ENCODE peak calls at places on chromosomes 1 and 21, in ten cellular contexts. One of them, this sample, is unnamed.

GRCh38 chr1:116628448-116628847 is 39.1 kb downstream of the IGSF3 start:
- DNase-seq in CD4-positive, alpha-beta T cell: no peak
- DNase-seq in BE2C: no peak
- DNase-seq in GM13977: peak
- DNase-seq in nephron progenitor cell: no peak
- DNase-seq in WTC11: no peak
- DNase-seq in BJ: no peak
- DNase-seq in tibial nerve: no peak
- DNase-seq in CD8-positive, alpha-beta T cell: no peak
- DNase-seq in thoracic aorta: no peak
- DNase-seq in this sample: peak

GRCh38 chr1:47568763-47569162 is 130.9 kb downstream of the FOXD2 start:
- DNase-seq in CD4-positive, alpha-beta T cell: no peak
- DNase-seq in BE2C: no peak
- DNase-seq in GM13977: no peak
- DNase-seq in nephron progenitor cell: no peak
- DNase-seq in WTC11: no peak
- DNase-seq in BJ: no peak
- DNase-seq in tibial nerve: peak
- DNase-seq in CD8-positive, alpha-beta T cell: no peak
- DNase-seq in thoracic aorta: no peak
- DNase-seq in this sample: no peak

GRCh38 chr1:197399691-197400521 is 131.9 kb downstream of the CRB1 start:
- DNase-seq in CD4-positive, alpha-beta T cell: peak
- DNase-seq in BE2C: peak
- DNase-seq in GM13977: peak
- DNase-seq in nephron progenitor cell: peak
- DNase-seq in WTC11: peak
- DNase-seq in BJ: no peak
- DNase-seq in tibial nerve: no peak
- DNase-seq in CD8-positive, alpha-beta T cell: no peak
- DNase-seq in thoracic aorta: no peak
- DNase-seq in this sample: peak

GRCh38 chr21:35476616-35477395 is 427.7 kb upstream of the RUNX1 start:
- DNase-seq in CD4-positive, alpha-beta T cell: no peak
- DNase-seq in BE2C: no peak
- DNase-seq in GM13977: no peak
- DNase-seq in nephron progenitor cell: no peak
- DNase-seq in WTC11: no peak
- DNase-seq in BJ: no peak
- DNase-seq in tibial nerve: no peak
- DNase-seq in CD8-positive, alpha-beta T cell: no peak
- DNase-seq in thoracic aorta: no peak
- DNase-seq in this sample: no peak

GRCh38 chr1:81513796-81514354 is 286.9 kb upstream of the ADGRL2 start:
- DNase-seq in CD4-positive, alpha-beta T cell: no peak
- DNase-seq in BE2C: no peak
- DNase-seq in GM13977: no peak
- DNase-seq in nephron progenitor cell: no peak
- DNase-seq in WTC11: no peak
- DNase-seq in BJ: no peak
- DNase-seq in tibial nerve: no peak
- DNase-seq in CD8-positive, alpha-beta T cell: no peak
- DNase-seq in thoracic aorta: no peak
- DNase-seq in this sample: no peak

GRCh38 chr1:233253231-233254038 is 42.1 kb downstream of the PCNX2 start:
- DNase-seq in CD4-positive, alpha-beta T cell: no peak
- DNase-seq in BE2C: no peak
- DNase-seq in GM13977: no peak
- DNase-seq in nephron progenitor cell: no peak
- DNase-seq in WTC11: no peak
- DNase-seq in BJ: no peak
- DNase-seq in tibial nerve: no peak
- DNase-seq in CD8-positive, alpha-beta T cell: no peak
- DNase-seq in thoracic aorta: no peak
- DNase-seq in this sample: no peak

GRCh38 chr1:208885046-208885445 is 640.9 kb upstream of the PLXNA2 start:
- DNase-seq in CD4-positive, alpha-beta T cell: no peak
- DNase-seq in BE2C: no peak
- DNase-seq in GM13977: no peak
- DNase-seq in nephron progenitor cell: no peak
- DNase-seq in WTC11: no peak
- DNase-seq in BJ: no peak
- DNase-seq in tibial nerve: no peak
- DNase-seq in CD8-positive, alpha-beta T cell: no peak
- DNase-seq in thoracic aorta: no peak
- DNase-seq in this sample: no peak

GRCh38 chr1:218336353-218336752 is 8.8 kb upstream of the TGFB2 start:
- DNase-seq in CD4-positive, alpha-beta T cell: no peak
- DNase-seq in BE2C: peak
- DNase-seq in GM13977: no peak
- DNase-seq in nephron progenitor cell: no peak
- DNase-seq in WTC11: no peak
- DNase-seq in BJ: no peak
- DNase-seq in tibial nerve: no peak
- DNase-seq in CD8-positive, alpha-beta T cell: no peak
- DNase-seq in thoracic aorta: no peak
- DNase-seq in this sample: no peak

GRCh38 chr1:203996126-203996525 is 76.8 kb upstream of the SOX13 start:
- DNase-seq in CD4-positive, alpha-beta T cell: no peak
- DNase-seq in BE2C: no peak
- DNase-seq in GM13977: no peak
- DNase-seq in nephron progenitor cell: peak
- DNase-seq in WTC11: peak
- DNase-seq in BJ: no peak
- DNase-seq in tibial nerve: no peak
- DNase-seq in CD8-positive, alpha-beta T cell: no peak
- DNase-seq in thoracic aorta: no peak
- DNase-seq in this sample: no peak

GRCh38 chr1:213303286-213303685 is 252.2 kb downstream of the RPS6KC1 start:
- DNase-seq in CD4-positive, alpha-beta T cell: no peak
- DNase-seq in BE2C: no peak
- DNase-seq in GM13977: no peak
- DNase-seq in nephron progenitor cell: peak
- DNase-seq in WTC11: peak
- DNase-seq in BJ: peak
- DNase-seq in tibial nerve: no peak
- DNase-seq in CD8-positive, alpha-beta T cell: no peak
- DNase-seq in thoracic aorta: no peak
- DNase-seq in this sample: no peak

GRCh38 chr1:159832309-159832708 is 5.6 kb downstream of the SLAMF8 start:
- DNase-seq in CD4-positive, alpha-beta T cell: no peak
- DNase-seq in BE2C: no peak
- DNase-seq in GM13977: no peak
- DNase-seq in nephron progenitor cell: no peak
- DNase-seq in WTC11: no peak
- DNase-seq in BJ: no peak
- DNase-seq in tibial nerve: no peak
- DNase-seq in CD8-positive, alpha-beta T cell: no peak
- DNase-seq in thoracic aorta: no peak
- DNase-seq in this sample: no peak

GRCh38 chr1:159839135-159839849 is 12.6 kb downstream of the SLAMF8 start:
- DNase-seq in CD4-positive, alpha-beta T cell: no peak
- DNase-seq in BE2C: no peak
- DNase-seq in GM13977: peak
- DNase-seq in nephron progenitor cell: no peak
- DNase-seq in WTC11: no peak
- DNase-seq in BJ: no peak
- DNase-seq in tibial nerve: no peak
- DNase-seq in CD8-positive, alpha-beta T cell: no peak
- DNase-seq in thoracic aorta: no peak
- DNase-seq in this sample: peak

GRCh38 chr1:159838715-159839114 is 12.0 kb downstream of the SLAMF8 start:
- DNase-seq in CD4-positive, alpha-beta T cell: no peak
- DNase-seq in BE2C: no peak
- DNase-seq in GM13977: peak
- DNase-seq in nephron progenitor cell: no peak
- DNase-seq in WTC11: no peak
- DNase-seq in BJ: no peak
- DNase-seq in tibial nerve: no peak
- DNase-seq in CD8-positive, alpha-beta T cell: no peak
- DNase-seq in thoracic aorta: no peak
- DNase-seq in this sample: no peak

GRCh38 chr1:159835366-159835765 is 8.7 kb downstream of the SLAMF8 start:
- DNase-seq in CD4-positive, alpha-beta T cell: no peak
- DNase-seq in BE2C: no peak
- DNase-seq in GM13977: no peak
- DNase-seq in nephron progenitor cell: no peak
- DNase-seq in WTC11: no peak
- DNase-seq in BJ: no peak
- DNase-seq in tibial nerve: no peak
- DNase-seq in CD8-positive, alpha-beta T cell: no peak
- DNase-seq in thoracic aorta: no peak
- DNase-seq in this sample: no peak

GRCh38 chr1:159835862-159836518 is 9.3 kb downstream of the SLAMF8 start:
- DNase-seq in CD4-positive, alpha-beta T cell: no peak
- DNase-seq in BE2C: no peak
- DNase-seq in GM13977: no peak
- DNase-seq in nephron progenitor cell: no peak
- DNase-seq in WTC11: no peak
- DNase-seq in BJ: no peak
- DNase-seq in tibial nerve: no peak
- DNase-seq in CD8-positive, alpha-beta T cell: no peak
- DNase-seq in thoracic aorta: no peak
- DNase-seq in this sample: no peak
- TF ChIP-seq CTCF in CD4-positive, alpha-beta T cell: no peak
- TF ChIP-seq CTCF in BE2C: peak
- TF ChIP-seq CTCF in GM13977: peak
- TF ChIP-seq CTCF in nephron progenitor cell: no peak
- TF ChIP-seq CTCF in WTC11: no peak
- TF ChIP-seq CTCF in BJ: no peak
- TF ChIP-seq CTCF in tibial nerve: no peak
- TF ChIP-seq CTCF in CD8-positive, alpha-beta T cell: no peak
- TF ChIP-seq CTCF in thoracic aorta: no peak
- TF ChIP-seq CTCF in this sample: no peak

GRCh38 chr1:58035523-58035922 is 511.0 kb downstream of the OMA1 start:
- DNase-seq in CD4-positive, alpha-beta T cell: no peak
- DNase-seq in BE2C: no peak
- DNase-seq in GM13977: no peak
- DNase-seq in nephron progenitor cell: no peak
- DNase-seq in WTC11: peak
- DNase-seq in BJ: no peak
- DNase-seq in tibial nerve: no peak
- DNase-seq in CD8-positive, alpha-beta T cell: no peak
- DNase-seq in thoracic aorta: no peak
- DNase-seq in this sample: no peak
- TF ChIP-seq CTCF in CD4-positive, alpha-beta T cell: no peak
- TF ChIP-seq CTCF in BE2C: no peak
- TF ChIP-seq CTCF in GM13977: peak
- TF ChIP-seq CTCF in nephron progenitor cell: no peak
- TF ChIP-seq CTCF in WTC11: no peak
- TF ChIP-seq CTCF in BJ: peak
- TF ChIP-seq CTCF in tibial nerve: no peak
- TF ChIP-seq CTCF in CD8-positive, alpha-beta T cell: no peak
- TF ChIP-seq CTCF in thoracic aorta: no peak
- TF ChIP-seq CTCF in this sample: no peak

GRCh38 chr1:152511596-152511995 is 993 bp downstream of the LCE5A start:
- DNase-seq in CD4-positive, alpha-beta T cell: no peak
- DNase-seq in BE2C: no peak
- DNase-seq in GM13977: no peak
- DNase-seq in nephron progenitor cell: no peak
- DNase-seq in WTC11: no peak
- DNase-seq in BJ: no peak
- DNase-seq in tibial nerve: no peak
- DNase-seq in CD8-positive, alpha-beta T cell: no peak
- DNase-seq in thoracic aorta: no peak
- DNase-seq in this sample: no peak

GRCh38 chr1:152513081-152513480 is 1.2 kb upstream of the CRCT1 start:
- DNase-seq in CD4-positive, alpha-beta T cell: no peak
- DNase-seq in BE2C: no peak
- DNase-seq in GM13977: no peak
- DNase-seq in nephron progenitor cell: no peak
- DNase-seq in WTC11: no peak
- DNase-seq in BJ: no peak
- DNase-seq in tibial nerve: no peak
- DNase-seq in CD8-positive, alpha-beta T cell: no peak
- DNase-seq in thoracic aorta: no peak
- DNase-seq in this sample: no peak

GRCh38 chr1:152514715-152515453 is 602 bp downstream of the CRCT1 start:
- DNase-seq in CD4-positive, alpha-beta T cell: no peak
- DNase-seq in BE2C: no peak
- DNase-seq in GM13977: peak
- DNase-seq in nephron progenitor cell: no peak
- DNase-seq in WTC11: no peak
- DNase-seq in BJ: no peak
- DNase-seq in tibial nerve: no peak
- DNase-seq in CD8-positive, alpha-beta T cell: no peak
- DNase-seq in thoracic aorta: no peak
- DNase-seq in this sample: no peak

GRCh38 chr1:152506899-152507498 is 3.6 kb upstream of the LCE5A start:
- DNase-seq in CD4-positive, alpha-beta T cell: no peak
- DNase-seq in BE2C: no peak
- DNase-seq in GM13977: no peak
- DNase-seq in nephron progenitor cell: no peak
- DNase-seq in WTC11: no peak
- DNase-seq in BJ: no peak
- DNase-seq in tibial nerve: no peak
- DNase-seq in CD8-positive, alpha-beta T cell: no peak
- DNase-seq in thoracic aorta: no peak
- DNase-seq in this sample: no peak

DNA sequence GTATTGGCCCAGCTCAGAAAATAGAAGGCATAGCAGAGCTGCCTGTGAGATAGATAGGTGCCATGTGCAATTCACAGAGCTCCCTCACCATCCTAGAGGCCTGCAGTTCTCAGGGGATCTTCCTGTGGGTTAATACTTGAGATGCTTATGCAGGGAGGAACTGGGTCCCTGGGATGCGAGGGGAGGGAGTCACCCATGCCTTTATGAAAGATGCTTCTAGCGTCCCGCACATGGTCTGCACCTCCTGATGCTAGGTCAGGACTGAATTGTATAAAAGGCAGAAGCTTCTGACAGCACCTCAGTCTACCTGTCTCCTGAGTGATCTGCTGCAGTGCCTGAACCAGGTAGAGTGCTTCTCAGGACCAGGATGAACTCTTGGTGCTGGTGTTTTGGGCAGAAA is at the start of gene LCE5A:
- DNase-seq in CD4-positive, alpha-beta T cell: no peak
- DNase-seq in BE2C: no peak
- DNase-seq in GM13977: no peak
- DNase-seq in nephron progenitor cell: no peak
- DNase-seq in WTC11: no peak
- DNase-seq in BJ: no peak
- DNase-seq in tibial nerve: no peak
- DNase-seq in CD8-positive, alpha-beta T cell: no peak
- DNase-seq in thoracic aorta: no peak
- DNase-seq in this sample: no peak
- TF ChIP-seq CTCF in CD4-positive, alpha-beta T cell: no peak
- TF ChIP-seq CTCF in BE2C: no peak
- TF ChIP-seq CTCF in GM13977: no peak
- TF ChIP-seq CTCF in nephron progenitor cell: no peak
- TF ChIP-seq CTCF in WTC11: no peak
- TF ChIP-seq CTCF in BJ: no peak
- TF ChIP-seq CTCF in tibial nerve: no peak
- TF ChIP-seq CTCF in CD8-positive, alpha-beta T cell: no peak
- TF ChIP-seq CTCF in thoracic aorta: no peak
- TF ChIP-seq CTCF in this sample: no peak

DNA sequence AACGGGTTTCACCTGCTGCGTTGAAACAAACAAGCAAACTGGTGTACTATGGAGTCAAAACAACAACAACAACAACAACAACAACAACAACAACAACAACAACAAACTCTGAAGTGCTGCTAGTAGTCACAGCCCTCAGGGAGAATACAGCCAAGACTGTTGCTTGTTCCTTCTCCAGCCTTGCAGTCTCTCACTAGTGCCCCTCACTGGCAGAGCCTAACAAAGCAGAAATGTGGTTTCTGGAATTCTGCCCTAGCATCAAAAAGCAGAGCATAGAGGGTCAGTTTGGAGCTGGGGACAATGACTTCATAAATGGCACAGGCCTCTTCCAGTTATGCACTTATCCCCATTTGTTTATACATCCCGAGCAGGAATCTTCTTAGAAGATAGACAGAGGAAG is 187.4 kb downstream of the KCNK2 start:
- DNase-seq in CD4-positive, alpha-beta T cell: no peak
- DNase-seq in BE2C: no peak
- DNase-seq in GM13977: no peak
- DNase-seq in nephron progenitor cell: no peak
- DNase-seq in WTC11: peak
- DNase-seq in BJ: no peak
- DNase-seq in tibial nerve: no peak
- DNase-seq in CD8-positive, alpha-beta T cell: no peak
- DNase-seq in thoracic aorta: no peak
- DNase-seq in this sample: no peak
- TF ChIP-seq CTCF in CD4-positive, alpha-beta T cell: no peak
- TF ChIP-seq CTCF in BE2C: no peak
- TF ChIP-seq CTCF in GM13977: no peak
- TF ChIP-seq CTCF in nephron progenitor cell: no peak
- TF ChIP-seq CTCF in WTC11: no peak
- TF ChIP-seq CTCF in BJ: no peak
- TF ChIP-seq CTCF in tibial nerve: no peak
- TF ChIP-seq CTCF in CD8-positive, alpha-beta T cell: no peak
- TF ChIP-seq CTCF in thoracic aorta: no peak
- TF ChIP-seq CTCF in this sample: no peak